ENCODE peak calls at places on chromosomes 7 and 10, in eight cellular contexts. G is PC-9, S is neural crest cell, P is neural progenitor cell, M is AG04449, T is GM13977, W is KBM-7, O is NCI-H2081 treated with DMSO at 0.1 percent for 48 hours. Z is an unnamed sample.

GRCh38 chr10:110706690-110707098 is 62.6 kb downstream of the RBM20 start:
- DNase-seq in G (peak), S (no peak), P (peak), M (peak), T (no peak), W (no peak), O (no peak), Z (peak)

GRCh38 chr10:84008878-84009277 is 130.4 kb upstream of the GHITM start:
- DNase-seq in G (no peak), S (peak), P (peak), M (no peak), T (peak), W (peak), O (no peak), Z (peak)

GRCh38 chr10:33334170-33334838 is at the start of gene NRP1:
- DNase-seq in G (no peak), S (peak), P (peak), M (no peak), T (peak), W (peak), O (no peak), Z (peak)

GRCh38 chr7:124924906-124925305 is 4.7 kb downstream of the POT1 start:
- DNase-seq in G (no peak), S (no peak), P (no peak), M (no peak), T (no peak), W (no peak), O (no peak), Z (no peak)

GRCh38 chr10:16944961-16945360 is 127.7 kb upstream of the RSU1 start:
- DNase-seq in G (no peak), S (no peak), P (no peak), M (no peak), T (no peak), W (no peak), O (no peak), Z (no peak)

GRCh38 chr7:74479961-74480829 is 26.5 kb downstream of the GTF2IRD1 start:
- DNase-seq in G (no peak), S (peak), P (peak), M (peak), T (peak), W (no peak), O (peak), Z (no peak)

GRCh38 chr10:86963341-86963919 is 4.9 kb upstream of the ADIRF start:
- DNase-seq in G (no peak), S (no peak), P (no peak), M (no peak), T (no peak), W (no peak), O (no peak), Z (no peak)

GRCh38 chr10:112842832-112843360 is 107.2 kb upstream of the TCF7L2 start:
- DNase-seq in G (no peak), S (no peak), P (peak), M (no peak), T (peak), W (peak), O (no peak), Z (peak)

GRCh38 chr7:377069-378040 is 87.4 kb downstream of the FOXL3 start:
- DNase-seq in G (no peak), S (no peak), P (no peak), M (no peak), T (peak), W (no peak), O (no peak), Z (no peak)

GRCh38 chr10:6406220-6407033 is 173.6 kb downstream of the PRKCQ start:
- DNase-seq in G (peak), S (no peak), P (no peak), M (no peak), T (peak), W (peak), O (no peak), Z (peak)

GRCh38 chr7:86914468-86915054 is 144.9 kb downstream of the ELAPOR2 start:
- DNase-seq in G (no peak), S (no peak), P (peak), M (no peak), T (no peak), W (peak), O (peak), Z (peak)

GRCh38 chr10:6071181-6072175 is 9.3 kb upstream of the IL2RA start:
- DNase-seq in G (no peak), S (no peak), P (no peak), M (no peak), T (no peak), W (no peak), O (no peak), Z (no peak)

GRCh38 chr7:156988605-156989185 is 21.8 kb downstream of the MNX1 start:
- DNase-seq in G (no peak), S (no peak), P (no peak), M (no peak), T (no peak), W (no peak), O (no peak), Z (no peak)

GRCh38 chr7:2411815-2412586 is 8.6 kb downstream of the CHST12 start:
- DNase-seq in G (no peak), S (no peak), P (no peak), M (no peak), T (no peak), W (no peak), O (no peak), Z (no peak)

GRCh38 chr10:79149662-79150443 is 81.1 kb downstream of the ZMIZ1 start:
- DNase-seq in G (peak), S (no peak), P (peak), M (no peak), T (peak), W (no peak), O (no peak), Z (no peak)

GRCh38 chr7:98126311-98127142 is 19.9 kb downstream of the LMTK2 start:
- DNase-seq in G (no peak), S (no peak), P (no peak), M (no peak), T (no peak), W (no peak), O (no peak), Z (no peak)

GRCh38 chr7:157542669-157543021 is 205.8 kb downstream of the DNAJB6 start:
- DNase-seq in G (no peak), S (no peak), P (no peak), M (no peak), T (no peak), W (no peak), O (no peak), Z (no peak)

GRCh38 chr10:34732926-34733325 is 82.2 kb downstream of the PARD3 start:
- DNase-seq in G (peak), S (no peak), P (peak), M (no peak), T (no peak), W (peak), O (no peak), Z (peak)

GRCh38 chr7:8190121-8190895 is 71.7 kb downstream of the ICA1 start:
- DNase-seq in G (peak), S (peak), P (peak), M (no peak), T (peak), W (peak), O (no peak), Z (peak)

GRCh38 chr7:122014697-122015096 is 129.4 kb downstream of the AASS start:
- DNase-seq in G (no peak), S (no peak), P (no peak), M (no peak), T (no peak), W (no peak), O (no peak), Z (no peak)

GRCh38 chr10:65292551-65292950 is 1633.3 kb upstream of the LRRTM3 start:
- DNase-seq in G (no peak), S (no peak), P (no peak), M (no peak), T (no peak), W (no peak), O (no peak), Z (no peak)

GRCh38 chr10:16809074-16809718 is 8.0 kb downstream of the RSU1 start:
- DNase-seq in G (no peak), S (peak), P (peak), M (no peak), T (peak), W (peak), O (no peak), Z (peak)